ENCODE peak calls at places on chromosomes 13 and 19, in five cellular contexts. C is lung, K is tibial nerve, E is HCT116, Y is K562. W is an unnamed sample.

GRCh38 chr19:49858591-49858985 is 7.6 kb downstream of the PTOV1 start:
- DNase-seq in C (no peak), K (no peak), E (no peak), Y (no peak), W (peak)

GRCh38 chr19:18603958-18604819 is 2.4 kb downstream of the CRLF1 start:
- DNase-seq in Y (no peak), E (no peak), C (no peak), K (no peak), W (no peak)

GRCh38 chr13:65926750-65927171 is 1303.4 kb downstream of the PCDH9 start:
- DNase-seq in Y (no peak), C (no peak), E (peak), K (no peak), W (no peak)

GRCh38 chr13:99944606-99945005 is 27.0 kb downstream of the ZIC5 start:
- DNase-seq in K (no peak), Y (no peak), E (no peak), C (no peak), W (no peak)

GRCh38 chr19:33963514-33963913 is 166.8 kb downstream of the KCTD15 start:
- DNase-seq in E (no peak), Y (no peak), K (no peak), C (no peak), W (no peak)

GRCh38 chr19:56309511-56310185 is 5.0 kb downstream of the ZSCAN5A start:
- DNase-seq in C (peak), E (peak), K (no peak), Y (peak), W (no peak)

GRCh38 chr19:32814624-32815023 is 54.9 kb downstream of the SLC7A9 start:
- DNase-seq in K (no peak), Y (no peak), E (no peak), C (no peak), W (no peak)

GRCh38 chr13:113428871-113429607 is 24.2 kb downstream of the ADPRHL1 start:
- DNase-seq in E (no peak), Y (no peak), C (no peak), K (no peak), W (no peak)

GRCh38 chr19:2960120-2960519 is 15.3 kb upstream of the ZNF77 start:
- DNase-seq in Y (no peak), C (no peak), K (no peak), E (no peak), W (no peak)

GRCh38 chr13:76812971-76813691 is 73.1 kb downstream of the KCTD12 start:
- DNase-seq in Y (no peak), K (peak), E (no peak), C (no peak), W (no peak)

GRCh38 chr13:41428155-41428554 is 29.2 kb upstream of the RGCC start:
- DNase-seq in E (no peak), Y (no peak), C (no peak), K (no peak), W (peak)

GRCh38 chr13:113448885-113449692 is 4.2 kb downstream of the ADPRHL1 start:
- DNase-seq in Y (peak), C (peak), E (peak), K (peak), W (peak)

GRCh38 chr13:114076329-114076761 is 56.1 kb downstream of the RASA3 start:
- DNase-seq in E (no peak), K (no peak), C (no peak), Y (no peak), W (peak)

GRCh38 chr19:42074513-42075363 is 1.2 kb upstream of the ZNF574 start:
- DNase-seq in K (peak), E (no peak), Y (peak), C (no peak), W (no peak)

GRCh38 chr19:40713939-40714338 is 2.7 kb downstream of the COQ8B start:
- DNase-seq in E (no peak), Y (no peak), K (no peak), C (no peak), W (no peak)

GRCh38 chr13:59888408-59888807 is 275.3 kb downstream of the DIAPH3 start:
- DNase-seq in Y (no peak), K (no peak), E (no peak), C (no peak), W (no peak)

GRCh38 chr13:70666883-70667282 is 558.6 kb upstream of the KLHL1 start:
- DNase-seq in Y (no peak), E (no peak), K (no peak), C (no peak), W (no peak)

GRCh38 chr13:95176611-95177259 is 124.5 kb downstream of the ABCC4 start:
- DNase-seq in C (no peak), Y (no peak), E (no peak), K (no peak), W (no peak)

GRCh38 chr19:41421314-41421713 is 5.9 kb downstream of the B3GNT8 start:
- DNase-seq in Y (no peak), E (no peak), C (no peak), K (no peak), W (no peak)

GRCh38 chr13:45178349-45179142 is 22.3 kb downstream of the KCTD4 start:
- DNase-seq in K (no peak), Y (no peak), C (no peak), E (no peak), W (no peak)

GRCh38 chr19:8609210-8610040 is 1.1 kb downstream of the ADAMTS10 start:
- DNase-seq in E (peak), K (no peak), C (no peak), Y (peak), W (no peak)

GRCh38 chr19:8608858-8609209 is 1.7 kb downstream of the ADAMTS10 start:
- DNase-seq in K (no peak), C (no peak), E (no peak), Y (no peak), W (no peak)

GRCh38 chr19:8610928-8611284 is 391 bp upstream of the ADAMTS10 start:
- DNase-seq in C (no peak), Y (no peak), K (no peak), E (no peak), W (no peak)

GRCh38 chr19:8611391-8611883 is 922 bp upstream of the ADAMTS10 start:
- DNase-seq in E (no peak), C (no peak), K (no peak), Y (no peak), W (no peak)

DNA sequence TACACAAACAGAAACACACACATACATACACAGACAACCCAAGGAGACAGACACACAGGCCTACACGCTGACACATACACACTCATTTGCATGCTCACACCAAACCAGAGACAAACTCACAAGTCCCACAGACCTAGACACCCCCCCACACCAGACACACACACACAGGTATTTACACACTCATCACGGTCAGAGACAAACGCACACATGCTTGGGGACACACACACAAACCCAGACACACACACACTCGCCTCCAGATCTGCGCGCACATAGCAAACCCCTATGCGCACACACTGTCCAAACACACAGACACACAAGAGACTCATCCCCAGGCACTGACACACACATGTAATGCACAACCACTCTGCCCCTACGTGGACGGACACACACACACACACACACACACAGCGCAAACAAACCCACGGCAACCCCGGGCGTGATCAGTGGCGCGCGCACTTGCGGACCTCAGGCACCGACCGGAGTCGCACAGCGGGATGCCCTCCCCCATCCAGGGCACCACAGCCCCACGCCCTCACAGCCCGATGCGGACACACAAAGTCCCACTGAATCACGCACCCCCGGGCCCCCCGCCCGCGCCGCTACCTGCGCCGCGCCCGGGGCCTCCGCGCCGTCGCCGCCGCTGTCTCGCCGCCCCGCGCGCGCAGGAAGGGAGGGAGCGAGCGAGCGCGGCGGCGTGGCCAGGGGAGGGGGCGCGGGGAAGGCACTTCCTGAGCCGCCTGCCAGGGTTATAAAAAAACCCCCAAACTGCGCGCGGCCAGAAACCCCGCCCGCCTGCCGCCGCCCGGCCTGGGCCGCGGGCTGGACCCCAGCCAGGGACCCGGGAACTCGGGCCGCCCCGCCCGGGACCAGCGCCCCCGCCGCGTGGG is at the start of gene ADAMTS10:
- DNase-seq in K (peak), C (no peak), Y (peak), E (no peak), W (no peak)
- H3K4me3 ChIP-seq in K (peak), C (peak), Y (peak), E (peak), W (peak)

GRCh38 chr13:62633448-62633847 is 1217.8 kb upstream of the PCDH20 start:
- DNase-seq in Y (no peak), E (no peak), K (no peak), C (no peak), W (no peak)

GRCh38 chr13:62627226-62627625 is 1211.6 kb upstream of the PCDH20 start:
- DNase-seq in Y (no peak), E (no peak), K (no peak), C (no peak), W (no peak)

GRCh38 chr13:62629618-62630017 is 1214.0 kb upstream of the PCDH20 start:
- DNase-seq in C (no peak), Y (no peak), K (no peak), E (no peak), W (no peak)

GRCh38 chr13:62631614-62632013 is 1216.0 kb upstream of the PCDH20 start:
- DNase-seq in K (no peak), E (no peak), Y (no peak), C (no peak), W (no peak)

GRCh38 chr13:62631124-62631523 is 1215.5 kb upstream of the PCDH20 start:
- DNase-seq in E (no peak), C (no peak), Y (no peak), K (no peak), W (no peak)
- TF ChIP-seq CTCF in E (no peak), C (no peak), Y (no peak), K (no peak), W (no peak)

GRCh38 chr13:110394371-110394841 is 87.3 kb downstream of the COL4A2 start:
- DNase-seq in C (no peak), K (no peak), Y (no peak), E (no peak), W (no peak)

GRCh38 chr13:110392510-110393233 is 85.6 kb downstream of the COL4A2 start:
- DNase-seq in K (no peak), E (no peak), Y (no peak), C (no peak), W (no peak)

GRCh38 chr13:110391273-110391672 is 84.2 kb downstream of the COL4A2 start:
- DNase-seq in C (no peak), K (no peak), Y (no peak), E (no peak), W (no peak)

GRCh38 chr13:110396476-110396875 is 89.4 kb downstream of the COL4A2 start:
- DNase-seq in C (no peak), Y (no peak), E (no peak), K (no peak), W (no peak)

GRCh38 chr13:110393761-110394160 is 86.7 kb downstream of the COL4A2 start:
- DNase-seq in Y (no peak), K (no peak), E (no peak), C (no peak), W (no peak)
- H3K27ac ChIP-seq in Y (no peak), K (peak), E (no peak), C (no peak), W (no peak)

DNA sequence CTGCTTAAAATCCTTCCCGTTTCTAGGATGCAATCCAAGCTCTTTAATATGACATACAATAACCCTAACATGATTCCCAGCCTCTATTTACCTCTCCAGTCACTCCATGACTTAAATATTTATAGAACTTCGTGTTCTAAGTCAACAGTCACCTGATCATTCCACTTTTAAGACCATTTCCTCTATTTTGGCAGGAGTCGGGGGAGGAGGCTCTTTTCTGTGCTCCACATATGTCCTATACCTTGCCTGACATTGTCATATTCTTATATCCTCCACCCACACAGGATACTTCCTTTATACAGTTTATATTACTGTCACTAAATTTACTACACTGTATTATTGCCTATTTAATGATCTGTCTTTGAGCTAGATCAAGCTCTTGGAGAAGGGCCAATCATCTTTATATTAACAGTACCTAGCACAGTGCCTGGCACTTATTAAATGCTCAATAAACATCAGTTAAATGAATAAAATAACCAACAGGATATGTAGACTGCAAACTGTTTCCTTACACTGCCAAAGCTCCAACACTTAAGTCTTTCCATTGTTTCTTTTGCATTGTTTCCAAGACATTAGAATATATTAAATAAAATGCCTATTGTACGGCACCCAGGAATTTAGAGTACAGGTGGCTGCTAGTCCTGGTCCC is 2.7 kb downstream of the ARGLU1 start:
- DNase-seq in E (no peak), K (no peak), C (no peak), Y (no peak), W (no peak)
- H3K4me3 ChIP-seq in E (no peak), K (peak), C (no peak), Y (peak), W (peak)

DNA sequence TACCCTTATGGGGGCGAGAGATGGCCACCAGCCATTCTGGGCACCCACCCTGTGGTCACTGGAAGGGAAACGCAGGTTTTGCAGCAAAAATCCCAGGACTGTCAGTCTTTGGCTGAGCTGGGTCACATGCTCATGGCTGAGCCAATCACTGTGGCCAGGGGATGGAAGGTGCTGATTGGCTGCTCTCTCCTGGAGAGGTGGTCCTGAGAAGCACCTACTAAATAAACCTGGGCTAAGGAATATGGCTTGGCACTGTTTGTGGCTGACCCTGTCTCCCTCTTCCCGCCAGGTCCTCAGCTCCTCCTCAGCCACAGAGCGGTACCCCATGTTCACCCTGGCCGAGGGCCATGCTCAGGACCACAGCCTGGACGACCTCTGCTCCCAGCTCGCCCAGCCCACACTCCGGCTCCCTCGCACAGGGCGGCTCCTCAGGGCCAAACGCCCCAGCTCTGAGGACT is 8.9 kb downstream of the ATG4D start:
- DNase-seq in C (no peak), K (no peak), E (no peak), Y (peak), W (peak)
- TF ChIP-seq CTCF in C (no peak), K (no peak), E (no peak), Y (no peak), W (no peak)

DNA sequence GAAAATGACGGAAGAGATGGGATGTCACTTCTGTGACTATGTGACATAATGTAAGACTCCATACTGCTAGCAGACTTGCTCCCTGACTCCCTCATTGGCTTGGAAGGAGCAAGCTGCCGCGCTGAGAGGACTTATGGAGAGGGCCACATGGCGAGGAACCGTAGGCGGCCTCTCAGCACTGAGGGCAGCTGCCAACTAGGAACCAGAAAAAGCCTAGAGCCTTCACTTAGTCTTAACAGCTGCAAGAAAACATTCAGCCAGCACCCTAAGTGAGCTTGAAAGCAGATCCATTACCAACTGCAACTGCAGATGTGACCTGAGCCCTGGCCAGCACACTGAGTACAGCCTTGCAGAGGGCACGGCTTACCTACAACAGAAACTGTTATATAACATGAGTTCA is 33.9 kb downstream of the USP12 start:
- DNase-seq in Y (no peak), K (no peak), C (no peak), E (no peak), W (peak)
- H3K27ac ChIP-seq in Y (peak), K (no peak), C (no peak), E (no peak), W (no peak)

GRCh38 chr19:17456127-17456526 is 4.6 kb downstream of the NXNL1 start:
- DNase-seq in C (no peak), E (no peak), K (no peak), Y (no peak), W (no peak)
- H3K4me3 ChIP-seq in C (no peak), E (no peak), K (no peak), Y (no peak), W (no peak)

DNA sequence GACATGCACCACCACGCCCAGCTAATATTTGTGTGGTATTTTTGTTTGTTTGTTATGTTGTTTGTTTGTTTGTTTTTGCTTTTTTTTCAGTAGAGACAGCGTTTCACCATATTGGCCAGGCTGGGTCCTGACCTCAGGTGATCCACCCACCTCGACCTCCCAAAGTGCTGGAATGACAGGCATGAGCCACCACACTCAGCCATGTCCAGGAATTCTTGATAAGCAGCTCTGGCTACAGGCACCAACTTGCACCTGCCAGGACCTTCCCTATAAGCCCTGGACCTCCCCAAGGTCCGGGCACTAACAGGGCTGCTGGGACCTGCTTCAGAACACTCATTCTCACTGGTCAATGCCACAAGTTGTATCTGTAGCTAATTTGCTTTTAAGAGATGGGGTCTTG is 48.7 kb downstream of the TINCR start:
- DNase-seq in K (no peak), Y (no peak), E (no peak), C (no peak), W (no peak)
- TF ChIP-seq CTCF in K (no peak), Y (no peak), E (no peak), C (no peak), W (no peak)

GRCh38 chr19:340620-341385 is 3.8 kb downstream of the MIER2 start:
- DNase-seq in Y (no peak), C (no peak), E (no peak), K (no peak), W (no peak)

GRCh38 chr19:341386-342127 is 3.0 kb downstream of the MIER2 start:
- DNase-seq in C (no peak), E (no peak), K (no peak), Y (no peak), W (no peak)

GRCh38 chr19:343451-343931 is 1.1 kb downstream of the MIER2 start:
- DNase-seq in K (no peak), Y (no peak), C (no peak), E (no peak), W (no peak)

GRCh38 chr19:342801-343421 is 1.7 kb downstream of the MIER2 start:
- DNase-seq in C (peak), Y (no peak), E (peak), K (peak), W (no peak)

GRCh38 chr19:342128-342455 is 2.5 kb downstream of the MIER2 start:
- DNase-seq in E (no peak), Y (no peak), C (no peak), K (no peak), W (no peak)
- H3K27ac ChIP-seq in E (no peak), Y (no peak), C (peak), K (peak), W (peak)

DNA sequence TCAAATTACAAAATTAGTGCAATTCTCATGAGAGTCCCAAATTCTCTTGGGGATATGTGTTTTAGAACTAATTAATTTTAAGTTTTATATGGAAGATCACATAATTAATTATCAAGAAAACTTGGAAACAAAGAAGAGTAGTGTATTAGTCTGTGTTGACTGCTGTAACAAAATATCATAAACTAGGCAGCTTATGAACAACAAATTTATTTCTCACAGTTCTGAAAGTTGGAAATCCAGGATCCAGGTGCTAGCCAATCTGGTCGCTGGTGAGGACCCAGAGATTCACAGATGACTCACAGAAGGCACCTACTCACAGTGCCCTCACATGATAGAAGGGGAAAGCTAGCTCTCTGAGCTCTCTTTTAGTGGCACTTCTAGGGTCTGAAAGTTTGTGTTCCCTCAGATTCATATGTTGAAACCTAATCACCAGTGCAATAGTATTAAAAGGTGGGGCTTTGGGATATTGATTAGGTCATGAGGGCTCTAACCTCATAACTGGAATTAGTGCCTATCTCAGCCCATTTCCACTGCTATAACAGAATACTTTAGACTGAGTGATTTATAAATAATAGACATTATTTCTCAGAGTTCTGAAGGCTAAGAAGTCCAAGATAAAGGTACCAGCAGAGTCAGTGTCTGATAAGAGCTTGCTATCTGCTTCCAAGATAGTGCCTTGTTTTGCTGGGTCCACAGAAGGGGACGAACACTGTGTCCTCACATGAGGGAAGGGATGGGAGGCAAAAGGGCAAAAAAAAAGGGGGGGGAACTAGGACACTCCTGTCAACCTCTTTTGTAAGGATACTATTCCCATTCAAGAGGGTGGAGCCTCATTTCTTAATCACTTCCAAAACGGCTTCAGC is 1.5 kb upstream of the ARGLU1 start:
- DNase-seq in C (no peak), K (no peak), Y (no peak), E (no peak), W (no peak)
- H3K4me3 ChIP-seq in C (no peak), K (no peak), Y (peak), E (no peak), W (no peak)